ENCODE peak calls at places on chromosomes 4 and X, in five cellular contexts. M is fibroblast of lung, O is aorta, Z is hypothalamus, U is NCI-H1417. N is an unnamed sample.

GRCh38 chrX:153593811-153594500 is 5.0 kb downstream of the CCNQ start:
- DNase-seq in M (no peak), O (no peak), Z (no peak), U (no peak), N (no peak)

GRCh38 chr4:2741626-2742025 is 14.5 kb downstream of the TNIP2 start:
- DNase-seq in M (no peak), O (peak; percentile 44), Z (no peak), U (no peak), N (peak; percentile 39)

GRCh38 chrX:153582896-153583295 is 16.0 kb downstream of the CCNQ start:
- DNase-seq in M (peak; percentile 16), O (peak; percentile 66), Z (no peak), U (no peak), N (peak; percentile 28)

GRCh38 chr4:118823471-118823870 is 12.5 kb downstream of the SEC24D start:
- DNase-seq in M (no peak), O (no peak), Z (no peak), U (no peak), N (peak; percentile 66)

GRCh38 chrX:133979641-133980230 is 5.7 kb downstream of the GPC3 start:
- DNase-seq in M (no peak), O (no peak), Z (no peak), U (peak; percentile 55), N (no peak)

GRCh38 chrX:38968344-38968743 is 167.1 kb downstream of the MID1IP1 start:
- DNase-seq in M (peak; percentile 39), O (no peak), Z (no peak), U (no peak), N (no peak)

GRCh38 chrX:109839694-109840358 is 106.8 kb upstream of the ACSL4 start:
- DNase-seq in M (no peak), O (peak; percentile 49), Z (no peak), U (no peak), N (peak; percentile 38)

GRCh38 chr4:3031357-3032064 is 42.8 kb downstream of the HTT-AS start:
- DNase-seq in M (no peak), O (peak; percentile 43), Z (no peak), U (peak; percentile 4), N (no peak)

GRCh38 chr4:2295535-2296442 is 33.9 kb upstream of the MXD4 start:
- DNase-seq in M (no peak), O (no peak), Z (no peak), U (no peak), N (no peak)

GRCh38 chrX:46844913-46845312 is 8.1 kb downstream of the RP2 start:
- DNase-seq in M (no peak), O (no peak), Z (no peak), U (no peak), N (no peak)

GRCh38 chr4:114250439-114250891 is 271.0 kb upstream of the ARSJ start:
- DNase-seq in M (peak; percentile 69), O (no peak), Z (no peak), U (no peak), N (no peak)

GRCh38 chr4:139645458-139645857 is 20.2 kb upstream of the MGST2 start:
- DNase-seq in M (no peak), O (no peak), Z (no peak), U (no peak), N (no peak)

GRCh38 chrX:46686003-46686645 is 72.8 kb downstream of the SLC9A7 start:
- DNase-seq in M (peak; percentile 52), O (no peak), Z (no peak), U (peak; percentile 71), N (peak; percentile 50)

GRCh38 chrX:132809581-132809980 is 148.8 kb downstream of the HS6ST2 start:
- DNase-seq in M (no peak), O (no peak), Z (no peak), U (no peak), N (peak; percentile 7)

GRCh38 chr4:59553063-59553738 is 1646.9 kb upstream of the ADGRL3 start:
- DNase-seq in M (no peak), O (no peak), Z (no peak), U (peak; percentile 6), N (peak; percentile 11)

GRCh38 chrX:75968293-75968692 is 183.2 kb upstream of the MAGEE2 start:
- DNase-seq in M (no peak), O (no peak), Z (no peak), U (peak; percentile 7), N (no peak)

GRCh38 chrX:78105944-78106650 is 2.0 kb downstream of the PGK1 start:
- DNase-seq in M (no peak), O (no peak), Z (no peak), U (no peak), N (no peak)

GRCh38 chr4:107950746-107951540 is 19.6 kb downstream of the CYP2U1 start:
- DNase-seq in M (no peak), O (no peak), Z (no peak), U (no peak), N (no peak)

GRCh38 chr4:8097721-8098345 is 60.8 kb downstream of the ABLIM2 start:
- DNase-seq in M (no peak), O (no peak), Z (no peak), U (no peak), N (no peak)

GRCh38 chr4:12595489-12595888 is 888.7 kb downstream of the RAB28 start:
- DNase-seq in M (no peak), O (no peak), Z (no peak), U (no peak), N (no peak)

GRCh38 chr4:142091691-142092182 is 455.4 kb downstream of the IL15 start:
- DNase-seq in M (peak; percentile 98), O (peak; percentile 55), Z (no peak), U (no peak), N (peak; percentile 96)

N was measured in astrocyte of the hippocampus.